ENCODE peak calls at places on chromosomes 13 and 19, in nine cellular contexts. J is stimulated activated CD4-positive, alpha-beta T cell treated with anti-CD3 and anti-CD28 coated beads, TNF-alpha, amount 100 ng/mL, for 1 hour; I is amygdala; U is GF-D8; L is head of caudate nucleus; E is endothelial cell; V is GM18507; R is HFFc6; O is neural crest cell. Q is an unnamed sample.

GRCh38 chr13:42102961-42103688 is 54.7 kb downstream of the DGKH start:
- DNase-seq in J (no peak), U (no peak), V (no peak), I (no peak), L (no peak), O (no peak), E (no peak), R (no peak), Q (no peak)

GRCh38 chr19:5172859-5173577 is 167.6 kb downstream of the PTPRS start:
- DNase-seq in V (no peak), R (peak), U (no peak), I (no peak), E (no peak), J (no peak), O (no peak), L (peak), Q (peak)

GRCh38 chr19:40791996-40792395 is 7.0 kb upstream of the EGLN2 start:
- DNase-seq in U (no peak), O (no peak), L (no peak), V (no peak), I (no peak), R (no peak), E (no peak), J (no peak), Q (no peak)

GRCh38 chr13:102798653-102799543 is at the start of the genes BIVM and POGLUT2:
- DNase-seq in I (peak), O (peak), J (no peak), U (peak), E (peak), R (peak), L (peak), V (peak), Q (peak)

GRCh38 chr19:10864538-10864899 is 6.8 kb upstream of the CARM1 start:
- DNase-seq in R (peak), U (peak), I (peak), J (peak), O (peak), L (peak), E (peak), V (peak), Q (peak)

GRCh38 chr13:100347941-100348340 is 240.6 kb downstream of the GGACT start:
- DNase-seq in J (no peak), I (no peak), O (no peak), R (no peak), E (no peak), U (no peak), L (no peak), V (no peak), Q (no peak)

GRCh38 chr13:51826606-51827005 is 18.4 kb downstream of the TMEM272 start:
- DNase-seq in E (no peak), R (no peak), O (no peak), U (no peak), I (no peak), J (no peak), L (no peak), V (no peak), Q (peak)

GRCh38 chr19:30332445-30333234 is 39.5 kb upstream of the ZNF536 start:
- DNase-seq in L (peak), R (no peak), V (no peak), O (no peak), I (no peak), J (no peak), E (no peak), U (no peak), Q (no peak)

GRCh38 chr13:85588359-85588758 is 210.9 kb downstream of the SLITRK6 start:
- DNase-seq in U (no peak), I (no peak), J (no peak), R (no peak), E (no peak), L (no peak), O (no peak), V (no peak), Q (no peak)